ENCODE peak calls at places on chromosome 1, in ten cellular contexts. A is tibial nerve, E is uterus, Q is IMR-90, H is heart left ventricle, F is prostate gland, S is suprapubic skin, N is HCT116, B is K562, I is ovary. U is an unnamed sample. For H3K36me3, the result is how much of the 10 kb centered on the place peaks cover.

GRCh38 chr1:63454269-63454668 is 68.8 kb downstream of the ITGB3BP start:
- DNase-seq in Q (peak), E (no peak), F (no peak), B (peak), S (no peak), N (no peak), I (no peak), A (no peak), H (no peak), U (no peak)

GRCh38 chr1:48309564-48310082 is 87.1 kb downstream of the SLC5A9 start:
- DNase-seq in N (no peak), F (no peak), E (no peak), H (no peak), Q (no peak), I (no peak), B (no peak), S (no peak), A (no peak), U (no peak)

GRCh38 chr1:180250883-180251509 is 20.9 kb downstream of the LHX4 start:
- DNase-seq in Q (no peak), A (no peak), I (no peak), H (no peak), N (no peak), F (no peak), S (no peak), E (no peak), B (no peak), U (no peak)

GRCh38 chr1:1305300-1306069 is 2.2 kb downstream of the ACAP3 start:
- DNase-seq in F (peak), N (no peak), E (peak), B (peak), A (peak), S (no peak), H (peak), Q (peak), I (peak), U (no peak)

GRCh38 chr1:155083865-155084721 is 5.5 kb downstream of the EFNA3 start:
- DNase-seq in N (no peak), S (no peak), H (no peak), A (no peak), Q (no peak), B (peak), I (peak), F (peak), E (peak), U (peak)

GRCh38 chr1:159845751-159846531 is 16.5 kb downstream of the VSIG8 start:
- DNase-seq in B (no peak), N (no peak), Q (no peak), I (no peak), H (no peak), A (no peak), F (no peak), E (no peak), S (no peak), U (no peak)

GRCh38 chr1:54178296-54179070 is 21.3 kb downstream of the CYB5RL start:
- DNase-seq in E (no peak), F (no peak), S (no peak), I (no peak), H (no peak), B (no peak), N (no peak), A (no peak), Q (no peak), U (no peak)

GRCh38 chr1:184370850-184371249 is 16.0 kb upstream of the C1orf21 start:
- DNase-seq in H (no peak), Q (no peak), F (no peak), S (no peak), I (no peak), B (no peak), E (no peak), A (no peak), N (no peak), U (no peak)

GRCh38 chr1:209150114-209150513 is 433.4 kb upstream of the CAMK1G start:
- DNase-seq in H (no peak), B (peak), N (no peak), S (no peak), E (no peak), I (no peak), A (no peak), Q (peak), F (no peak), U (no peak)

GRCh38 chr1:223756002-223756775 is 43.9 kb downstream of the CAPN2 start:
- DNase-seq in Q (no peak), I (no peak), F (no peak), A (no peak), H (no peak), N (no peak), S (no peak), B (no peak), E (no peak), U (no peak)

GRCh38 chr1:203287109-203287893 is 18.0 kb upstream of the BTG2 start:
- DNase-seq in H (peak), I (peak), E (no peak), F (no peak), N (no peak), A (no peak), B (peak), Q (no peak), S (no peak), U (peak)

GRCh38 chr1:152397474-152397873 is 16.6 kb downstream of the CRNN start:
- DNase-seq in H (no peak), I (no peak), N (peak), E (no peak), Q (no peak), A (no peak), B (peak), S (no peak), F (no peak), U (no peak)

GRCh38 chr1:20640183-20640597 is 6.9 kb downstream of the PINK1 start:
- DNase-seq in S (no peak), A (no peak), H (no peak), Q (peak), F (peak), E (peak), B (peak), I (no peak), N (peak), U (no peak)

GRCh38 chr1:39671793-39672550 is at the start of gene NT5C1A:
- DNase-seq in B (no peak), A (no peak), F (no peak), H (peak), I (peak), Q (no peak), E (no peak), S (no peak), N (no peak), U (no peak)

GRCh38 chr1:76148460-76148859 is 73.9 kb downstream of the ST6GALNAC3 start:
- DNase-seq in N (no peak), E (no peak), H (no peak), A (no peak), B (no peak), Q (no peak), I (no peak), S (no peak), F (no peak), U (no peak)

GRCh38 chr1:173823776-173824314 is 628 bp upstream of the DARS2 start:
- DNase-seq in B (no peak), N (no peak), E (no peak), S (no peak), A (no peak), I (no peak), F (no peak), Q (peak), H (no peak), U (no peak)

GRCh38 chr1:81600878-81601658 is 199.7 kb upstream of the ADGRL2 start:
- DNase-seq in Q (no peak), S (no peak), N (no peak), B (no peak), E (no peak), F (no peak), A (no peak), I (no peak), H (no peak), U (no peak)

GRCh38 chr1:8681911-8682310 is 135.5 kb downstream of the RERE start:
- DNase-seq in I (no peak), A (no peak), B (no peak), N (no peak), H (no peak), Q (no peak), E (no peak), S (no peak), F (no peak), U (no peak)

GRCh38 chr1:218397752-218398339 is 52.7 kb downstream of the TGFB2 start:
- DNase-seq in I (no peak), A (no peak), N (no peak), Q (no peak), S (no peak), F (no peak), E (no peak), H (no peak), B (no peak), U (no peak)

GRCh38 chr1:157496121-157496526 is 56.2 kb downstream of the FCRL5 start:
- DNase-seq in B (peak), N (peak), E (no peak), H (no peak), A (no peak), S (no peak), I (no peak), F (no peak), Q (peak), U (no peak)

GRCh38 chr1:178529364-178530036 is 16.6 kb downstream of the TEX35 start:
- DNase-seq in A (no peak), Q (no peak), I (no peak), F (no peak), H (no peak), E (no peak), B (no peak), S (no peak), N (no peak), U (no peak)

GRCh38 chr1:197519741-197520334 is 251.8 kb downstream of the CRB1 start:
- DNase-seq in Q (peak), I (no peak), A (no peak), E (no peak), B (peak), N (peak), S (no peak), H (no peak), F (no peak), U (no peak)

GRCh38 chr1:41683681-41684500 is 199.4 kb upstream of the EDN2 start:
- DNase-seq in H (no peak), S (no peak), F (no peak), B (peak), N (no peak), E (no peak), I (no peak), Q (peak), A (no peak), U (no peak)

GRCh38 chr1:91754348-91754747 is 131.6 kb downstream of the TGFBR3 start:
- DNase-seq in S (no peak), A (no peak), H (no peak), B (no peak), Q (peak), I (no peak), F (no peak), N (no peak), E (no peak), U (no peak)

GRCh38 chr1:35660581-35661473 is 19.5 kb upstream of the PSMB2 start:
- DNase-seq in I (no peak), H (no peak), B (peak), Q (peak), N (no peak), F (no peak), A (no peak), S (no peak), E (no peak), U (no peak)

GRCh38 chr1:187621961-187622360 is 793.2 kb downstream of the PLA2G4A start:
- DNase-seq in E (no peak), N (no peak), B (no peak), S (no peak), H (no peak), Q (peak), I (no peak), A (no peak), F (no peak), U (no peak)

GRCh38 chr1:114352797-114353196 is 158.2 kb downstream of the TRIM33 start:
- DNase-seq in E (no peak), I (no peak), Q (no peak), S (no peak), A (no peak), F (no peak), N (no peak), B (no peak), H (no peak), U (no peak)

GRCh38 chr1:208280681-208281439 is 36.7 kb upstream of the PLXNA2 start:
- DNase-seq in E (no peak), N (no peak), I (no peak), S (no peak), H (no peak), Q (no peak), F (no peak), B (no peak), A (no peak), U (no peak)

GRCh38 chr1:219882755-219883154 is 45.6 kb downstream of the SLC30A10 start:
- DNase-seq in H (no peak), E (no peak), I (no peak), F (no peak), N (no peak), S (no peak), B (no peak), A (no peak), Q (no peak), U (no peak)

GRCh38 chr1:165416876-165417275 is 28.1 kb downstream of the RXRG start:
- DNase-seq in A (no peak), I (no peak), E (no peak), F (no peak), Q (no peak), B (no peak), N (no peak), S (no peak), H (peak), U (no peak)

GRCh38 chr1:244414543-244414942 is 37.2 kb downstream of the ADSS2 start:
- DNase-seq in B (no peak), A (no peak), F (no peak), I (no peak), Q (peak), E (no peak), N (no peak), S (no peak), H (no peak), U (no peak)

GRCh38 chr1:78255849-78256248 is 210.1 kb downstream of the GIPC2 start:
- DNase-seq in F (no peak), Q (no peak), N (no peak), H (no peak), I (no peak), S (no peak), B (no peak), A (no peak), E (no peak), U (no peak)

GRCh38 chr1:26887125-26887524 is 3.0 kb downstream of the GPN2 start:
- DNase-seq in Q (peak), A (no peak), B (peak), I (no peak), E (no peak), F (no peak), N (no peak), H (no peak), S (no peak), U (no peak)

GRCh38 chr1:170535418-170535817 is 3.5 kb downstream of the GORAB start:
- DNase-seq in E (no peak), N (no peak), B (no peak), Q (no peak), F (no peak), I (no peak), S (no peak), H (no peak), A (no peak), U (no peak)

GRCh38 chr1:170530972-170531757 is 801 bp upstream of the GORAB start:
- DNase-seq in S (no peak), I (peak), N (no peak), F (no peak), A (no peak), H (peak), Q (no peak), E (peak), B (peak), U (no peak)

GRCh38 chr1:170534626-170535147 is 2.7 kb downstream of the GORAB start:
- DNase-seq in N (no peak), H (no peak), E (no peak), F (no peak), A (no peak), Q (no peak), B (no peak), S (no peak), I (no peak), U (no peak)

GRCh38 chr1:170533331-170533730 is 1.4 kb downstream of the GORAB start:
- DNase-seq in E (no peak), F (no peak), S (no peak), A (no peak), N (no peak), I (no peak), H (no peak), B (peak), Q (peak), U (no peak)

GRCh38 chr1:170531758-170532657 is at the start of gene GORAB:
- DNase-seq in E (peak), I (peak), Q (peak), B (peak), S (peak), F (peak), N (peak), H (peak), A (peak), U (peak)
- TF ChIP-seq POLR2A in E (peak), I (peak), Q (peak), B (peak), S (peak), F (peak), N (peak), H (peak), A (no peak), U (peak)

GRCh38 chr1:10856253-10856683 is 59.8 kb upstream of the CASZ1 start:
- DNase-seq in Q (no peak), I (no peak), H (no peak), A (no peak), E (no peak), N (no peak), B (no peak), S (no peak), F (peak), U (no peak)
- H3K27ac ChIP-seq in Q (no peak), I (no peak), H (no peak), A (no peak), E (no peak), N (no peak), B (no peak), S (no peak), F (peak), U (no peak)

GRCh38 chr1:241834733-241835377 is 13.1 kb upstream of the EXO1 start:
- DNase-seq in N (peak), I (no peak), F (no peak), E (no peak), B (peak), S (no peak), H (no peak), A (no peak), Q (peak), U (no peak)
- H3K36me3 ChIP-seq in N (under half), I (under half), F (under half), E (under half), B (under half), S (under half), H (under half), A (under half), Q (under half), U (under half)

GRCh38 chr1:161404051-161404597 is 36.4 kb upstream of the CFAP126 start:
- DNase-seq in I (no peak), Q (no peak), H (no peak), N (no peak), B (no peak), S (no peak), F (no peak), A (no peak), E (no peak), U (no peak)

GRCh38 chr1:161398900-161399256 is 31.2 kb upstream of the CFAP126 start:
- DNase-seq in B (no peak), H (no peak), S (no peak), I (no peak), E (no peak), N (no peak), Q (no peak), A (no peak), F (no peak), U (no peak)

GRCh38 chr1:161402446-161402845 is 34.8 kb upstream of the CFAP126 start:
- DNase-seq in F (no peak), S (no peak), E (no peak), N (no peak), H (no peak), Q (peak), I (no peak), B (no peak), A (no peak), U (no peak)

DNA sequence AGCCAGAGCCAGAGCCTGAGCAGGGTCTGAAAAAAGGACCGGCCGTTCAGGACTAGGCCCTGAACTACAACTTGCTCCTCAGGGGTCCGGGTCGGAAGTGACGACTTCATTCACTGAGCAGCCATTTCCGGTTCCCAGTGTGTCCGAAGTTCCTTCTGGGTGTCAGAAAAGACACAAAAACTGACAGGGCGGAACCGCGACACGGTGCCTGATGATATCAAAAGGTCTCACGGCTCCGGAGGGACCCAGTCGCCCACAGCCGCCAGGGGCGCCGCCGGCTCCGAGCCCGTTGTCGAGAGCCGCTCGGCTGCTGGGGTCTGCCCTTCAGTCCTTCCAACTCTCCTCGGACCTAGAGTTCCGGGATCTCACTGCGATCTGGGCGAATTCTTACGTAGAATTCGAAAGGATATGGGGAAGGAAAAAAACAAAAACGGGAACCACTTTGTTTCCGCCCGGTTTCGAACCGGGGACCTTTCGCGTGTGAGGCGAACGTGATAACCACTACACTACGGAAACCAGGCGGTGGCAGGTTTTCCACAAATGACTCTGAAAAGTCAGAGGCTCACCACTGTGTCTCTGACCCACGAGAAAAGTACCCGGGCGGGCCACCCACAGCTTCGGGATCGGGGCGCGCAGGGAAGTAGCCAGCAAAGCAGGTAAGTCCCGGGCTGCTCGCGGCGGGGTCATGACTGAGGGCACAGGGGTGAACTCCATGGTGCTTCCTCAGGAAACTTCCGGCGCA is 31.8 kb upstream of the CFAP126 start:
- DNase-seq in E (peak), I (peak), A (peak), Q (peak), F (peak), S (peak), H (peak), N (peak), B (peak), U (peak)
- TF ChIP-seq POLR2A in E (peak), I (peak), A (no peak), Q (peak), F (peak), S (peak), H (peak), N (peak), B (peak), U (no peak)

GRCh38 chr1:167248707-167249642 is 28.3 kb downstream of the POU2F1 start:
- DNase-seq in B (peak), F (no peak), S (no peak), A (no peak), N (no peak), E (no peak), Q (no peak), I (no peak), H (no peak), U (no peak)
- H3K27ac ChIP-seq in B (peak), F (no peak), S (no peak), A (no peak), N (no peak), E (no peak), Q (no peak), I (no peak), H (no peak), U (no peak)

U was measured in breast epithelium.